ENCODE peak calls at places on chromosomes 6 and 20, in nine cellular contexts. U, X, B, V, M, C, A, Y and D are unnamed samples.

GRCh38 chr6:19995575-19996257 is 158.5 kb downstream of the ID4 start:
- DNase-seq in U (no peak), X (peak), B (no peak), V (no peak), M (no peak), C (no peak), A (no peak), Y (no peak), D (no peak)

GRCh38 chr6:37679539-37680476 is 17.9 kb downstream of the MDGA1 start:
- DNase-seq in U (peak), X (peak), B (no peak), V (no peak), M (no peak), C (no peak), A (no peak), Y (no peak), D (no peak)

GRCh38 chr6:106439459-106439858 is 78.9 kb downstream of the CRYBG1 start:
- DNase-seq in U (no peak), X (no peak), B (no peak), V (no peak), M (no peak), C (peak), A (peak), Y (no peak), D (no peak)

GRCh38 chr20:22001886-22002285 is 296.4 kb downstream of the PAX1 start:
- DNase-seq in U (no peak), X (no peak), B (no peak), V (no peak), M (no peak), C (no peak), A (no peak), Y (no peak), D (no peak)

GRCh38 chr6:38138374-38138773 is 318.8 kb downstream of the ZFAND3 start:
- DNase-seq in U (no peak), X (no peak), B (no peak), V (no peak), M (no peak), C (no peak), A (no peak), Y (no peak), D (no peak)

GRCh38 chr6:135146160-135146920 is 34.8 kb upstream of the MYB start:
- DNase-seq in U (no peak), X (peak), B (no peak), V (no peak), M (no peak), C (no peak), A (peak), Y (peak), D (no peak)

GRCh38 chr6:158715330-158716311 is 65.8 kb downstream of the SYTL3 start:
- DNase-seq in U (no peak), X (no peak), B (peak), V (no peak), M (peak), C (no peak), A (no peak), Y (peak), D (no peak)

GRCh38 chr6:104908031-104908430 is 48.3 kb upstream of the HACE1 start:
- DNase-seq in U (no peak), X (no peak), B (no peak), V (no peak), M (no peak), C (no peak), A (no peak), Y (peak), D (no peak)

GRCh38 chr6:26065952-26066380 is 21.3 kb upstream of the HFE start:
- DNase-seq in U (peak), X (peak), B (peak), V (no peak), M (peak), C (peak), A (peak), Y (peak), D (peak)

GRCh38 chr20:57013741-57014140 is 252.7 kb downstream of the BMP7 start:
- DNase-seq in U (peak), X (no peak), B (no peak), V (no peak), M (no peak), C (no peak), A (no peak), Y (no peak), D (no peak)

GRCh38 chr6:128162423-128162822 is 261.6 kb upstream of the THEMIS start:
- DNase-seq in U (no peak), X (no peak), B (no peak), V (no peak), M (no peak), C (no peak), A (no peak), Y (no peak), D (no peak)

GRCh38 chr20:62920039-62920645 is 6.2 kb downstream of the DIDO1 start:
- DNase-seq in U (no peak), X (no peak), B (no peak), V (no peak), M (no peak), C (no peak), A (no peak), Y (no peak), D (no peak)

GRCh38 chr20:43843096-43843964 is 71.3 kb upstream of the TOX2 start:
- DNase-seq in U (no peak), X (no peak), B (no peak), V (no peak), M (peak), C (no peak), A (peak), Y (peak), D (no peak)

GRCh38 chr20:57844626-57845596 is 135.1 kb upstream of the PMEPA1 start:
- DNase-seq in U (no peak), X (no peak), B (no peak), V (peak), M (no peak), C (no peak), A (peak), Y (no peak), D (no peak)

GRCh38 chr6:37913210-37913609 is 93.7 kb downstream of the ZFAND3 start:
- DNase-seq in U (no peak), X (no peak), B (no peak), V (no peak), M (no peak), C (no peak), A (no peak), Y (no peak), D (no peak)

GRCh38 chr20:20733943-20734342 is 21.5 kb upstream of the RALGAPA2 start:
- DNase-seq in U (no peak), X (no peak), B (no peak), V (no peak), M (no peak), C (no peak), A (no peak), Y (no peak), D (no peak)